ENCODE peak calls at places on chromosomes 2 and 18, in nine cellular contexts. W, O, I, F, R, L, P, C and U are unnamed samples.

GRCh38 chr2:207394812-207395534 is 134.8 kb upstream of the CREB1 start:
- DNase-seq in L (peak; percentile 90), R (no peak), C (no peak), O (no peak), P (peak; percentile 96), I (no peak), F (peak; percentile 13), W (peak; percentile 98), U (no peak)

GRCh38 chr2:45009928-45010705 is 865 bp upstream of the SIX2 start:
- DNase-seq in C (no peak), R (peak; percentile 53), I (no peak), L (peak; percentile 61), F (no peak), W (no peak), O (peak; percentile 90), P (peak; percentile 82), U (no peak)

GRCh38 chr2:43642363-43642762 is 5.3 kb downstream of the PLEKHH2 start:
- DNase-seq in P (no peak), W (no peak), O (no peak), F (no peak), L (no peak), R (no peak), I (no peak), C (no peak), U (no peak)

GRCh38 chr2:58215429-58215828 is 25.7 kb downstream of the FANCL start:
- DNase-seq in L (no peak), W (no peak), O (no peak), R (no peak), I (no peak), P (peak; percentile 48), C (no peak), F (no peak), U (peak; percentile 53)

GRCh38 chr2:174729797-174730529 is 34.3 kb downstream of the CHRNA1 start:
- DNase-seq in R (peak; percentile 0), O (no peak), F (peak; percentile 39), P (peak; percentile 26), L (no peak), W (no peak), C (no peak), I (no peak), U (peak; percentile 8)

GRCh38 chr2:174951746-174952145 is 53.4 kb downstream of the CHN1 start:
- DNase-seq in R (no peak), I (no peak), O (no peak), F (no peak), C (no peak), P (peak; percentile 88), L (no peak), W (no peak), U (peak; percentile 23)

GRCh38 chr2:1911811-1912210 is 167.5 kb upstream of the PXDN start:
- DNase-seq in I (no peak), O (no peak), W (no peak), L (no peak), F (no peak), P (no peak), C (no peak), R (no peak), U (no peak)

GRCh38 chr18:2050016-2050415 is 521.3 kb downstream of the METTL4 start:
- DNase-seq in R (no peak), L (peak; percentile 31), I (no peak), F (no peak), O (no peak), C (no peak), P (peak; percentile 29), W (no peak), U (no peak)

GRCh38 chr18:76791642-76792041 is 30.7 kb upstream of the ZNF236 start:
- DNase-seq in I (no peak), L (no peak), P (no peak), O (no peak), F (no peak), W (no peak), R (no peak), C (no peak), U (no peak)

GRCh38 chr18:74281011-74281638 is 10.6 kb downstream of the CYB5A start:
- DNase-seq in P (no peak), W (no peak), F (no peak), I (no peak), C (no peak), L (no peak), R (no peak), O (no peak), U (no peak)

GRCh38 chr2:85810376-85811172 is 56.8 kb downstream of the ATOH8 start:
- DNase-seq in I (no peak), R (no peak), O (no peak), W (no peak), P (no peak), C (no peak), L (no peak), F (no peak), U (no peak)

GRCh38 chr2:239147376-239147775 is 253.4 kb downstream of the HDAC4 start:
- DNase-seq in R (no peak), I (no peak), P (no peak), L (no peak), F (no peak), W (no peak), C (no peak), O (peak; percentile 47), U (no peak)

GRCh38 chr2:215332876-215333600 is 21.2 kb downstream of the ATIC start:
- DNase-seq in W (no peak), C (no peak), F (no peak), I (no peak), P (no peak), R (peak; percentile 39), L (peak; percentile 91), O (no peak), U (peak; percentile 17)

GRCh38 chr2:165791811-165792454 is 2.1 kb downstream of the GALNT3 start:
- DNase-seq in I (no peak), O (no peak), F (no peak), C (no peak), L (peak; percentile 18), R (no peak), P (peak; percentile 56), W (no peak), U (no peak)

GRCh38 chr2:10278029-10278762 is 24.5 kb upstream of the HPCAL1 start:
- DNase-seq in P (peak; percentile 58), C (no peak), L (no peak), W (no peak), F (no peak), R (no peak), I (no peak), O (peak; percentile 84), U (no peak)

GRCh38 chr18:59458575-59458974 is 99.5 kb upstream of the LMAN1 start:
- DNase-seq in R (no peak), O (no peak), C (no peak), P (no peak), W (no peak), I (no peak), L (no peak), F (no peak), U (no peak)

GRCh38 chr2:148065936-148066335 is 45.0 kb downstream of the MBD5 start:
- DNase-seq in R (no peak), P (no peak), C (no peak), F (no peak), W (no peak), O (no peak), I (no peak), L (no peak), U (no peak)